ENCODE peak calls at places on chromosomes 13 and 19, in seven cellular contexts. T is PC-3, A is psoas muscle, F is adrenal gland, X is transverse colon, B is uterus, U is stomach. P is an unnamed sample.

GRCh38 chr19:47499863-47500830 is 14.7 kb downstream of the NAPA start:
- DNase-seq in T (no peak), A (peak; percentile 68), F (no peak), X (no peak), B (no peak), U (peak; percentile 69), P (peak; percentile 63)

GRCh38 chr13:97257800-97258799 is 36.0 kb downstream of the MBNL2 start:
- DNase-seq in T (peak; percentile 82), A (peak; percentile 86), F (peak; percentile 95), X (no peak), B (peak; percentile 75), U (no peak), P (peak; percentile 48)

GRCh38 chr13:33494596-33495214 is 209.2 kb upstream of the STARD13 start:
- DNase-seq in T (peak; percentile 86), A (no peak), F (no peak), X (no peak), B (no peak), U (no peak), P (no peak)

GRCh38 chr19:6086081-6086858 is 24.0 kb downstream of the RFX2 start:
- DNase-seq in T (peak; percentile 76), A (no peak), F (no peak), X (no peak), B (no peak), U (no peak), P (no peak)

GRCh38 chr19:16899566-16900075 is 10.8 kb downstream of the F2RL3 start:
- DNase-seq in T (peak; percentile 60), A (peak; percentile 61), F (no peak), X (peak; percentile 58), B (no peak), U (peak; percentile 46), P (no peak)

GRCh38 chr19:54208784-54209057 is 8.1 kb downstream of the RPS9 start:
- DNase-seq in T (peak; percentile 39), A (no peak), F (no peak), X (no peak), B (no peak), U (no peak), P (no peak)

GRCh38 chr19:50719566-50719965 is at the start of gene SHANK1:
- DNase-seq in T (no peak), A (no peak), F (no peak), X (no peak), B (no peak), U (no peak), P (no peak)

GRCh38 chr19:16133818-16134217 is 9.7 kb upstream of the HSH2D start:
- DNase-seq in T (no peak), A (no peak), F (no peak), X (no peak), B (no peak), U (no peak), P (no peak)

GRCh38 chr13:112998506-112999280 is 29.7 kb downstream of the MCF2L start:
- DNase-seq in T (no peak), A (no peak), F (no peak), X (peak; percentile 40), B (no peak), U (no peak), P (no peak)

GRCh38 chr19:33215438-33216197 is 10.0 kb downstream of the SLC7A10 start:
- DNase-seq in T (no peak), A (peak; percentile 20), F (no peak), X (no peak), B (no peak), U (no peak), P (no peak)

GRCh38 chr13:110521946-110522345 is 39.6 kb downstream of the RAB20 start:
- DNase-seq in T (no peak), A (no peak), F (no peak), X (no peak), B (no peak), U (no peak), P (no peak)

GRCh38 chr19:54106716-54107115 is 4.1 kb downstream of the NDUFA3 start:
- DNase-seq in T (no peak), A (no peak), F (peak; percentile 49), X (no peak), B (no peak), U (no peak), P (no peak)

GRCh38 chr13:70622785-70623184 is 514.5 kb upstream of the KLHL1 start:
- DNase-seq in T (no peak), A (no peak), F (no peak), X (no peak), B (no peak), U (no peak), P (no peak)

GRCh38 chr19:9645466-9645865 is 24.4 kb upstream of the ZNF561 start:
- DNase-seq in T (peak; percentile 18), A (no peak), F (no peak), X (no peak), B (no peak), U (no peak), P (no peak)

GRCh38 chr13:80924596-80924995 is 583.7 kb upstream of the SPRY2 start:
- DNase-seq in T (no peak), A (no peak), F (no peak), X (no peak), B (no peak), U (no peak), P (no peak)

GRCh38 chr13:111090169-111090568 is 24.9 kb upstream of the ARHGEF7 start:
- DNase-seq in T (no peak), A (no peak), F (no peak), X (no peak), B (no peak), U (no peak), P (no peak)

GRCh38 chr13:76884167-76884566 is 2.0 kb downstream of the KCTD12 start:
- DNase-seq in T (no peak), A (peak; percentile 54), F (peak; percentile 77), X (peak; percentile 17), B (peak; percentile 38), U (peak; percentile 30), P (no peak)

GRCh38 chr19:18586311-18586710 is 2.3 kb upstream of the REX1BD start:
- DNase-seq in T (no peak), A (no peak), F (no peak), X (no peak), B (no peak), U (no peak), P (no peak)
- TF ChIP-seq CTCF in T (no peak), A (no peak), F (no peak), X (no peak), B (no peak), U (no peak), P (no peak)

GRCh38 chr19:57935731-57936130 is 529 bp upstream of the ZNF418 start:
- DNase-seq in T (no peak), A (no peak), F (no peak), X (no peak), B (no peak), U (no peak), P (no peak)
- H3K27ac ChIP-seq in T (no peak overlapping the region), A (no peak overlapping the region), F (no peak overlapping the region), X (no peak overlapping the region), B (no peak overlapping the region), U (no peak overlapping the region), P (no peak overlapping the region)

DNA sequence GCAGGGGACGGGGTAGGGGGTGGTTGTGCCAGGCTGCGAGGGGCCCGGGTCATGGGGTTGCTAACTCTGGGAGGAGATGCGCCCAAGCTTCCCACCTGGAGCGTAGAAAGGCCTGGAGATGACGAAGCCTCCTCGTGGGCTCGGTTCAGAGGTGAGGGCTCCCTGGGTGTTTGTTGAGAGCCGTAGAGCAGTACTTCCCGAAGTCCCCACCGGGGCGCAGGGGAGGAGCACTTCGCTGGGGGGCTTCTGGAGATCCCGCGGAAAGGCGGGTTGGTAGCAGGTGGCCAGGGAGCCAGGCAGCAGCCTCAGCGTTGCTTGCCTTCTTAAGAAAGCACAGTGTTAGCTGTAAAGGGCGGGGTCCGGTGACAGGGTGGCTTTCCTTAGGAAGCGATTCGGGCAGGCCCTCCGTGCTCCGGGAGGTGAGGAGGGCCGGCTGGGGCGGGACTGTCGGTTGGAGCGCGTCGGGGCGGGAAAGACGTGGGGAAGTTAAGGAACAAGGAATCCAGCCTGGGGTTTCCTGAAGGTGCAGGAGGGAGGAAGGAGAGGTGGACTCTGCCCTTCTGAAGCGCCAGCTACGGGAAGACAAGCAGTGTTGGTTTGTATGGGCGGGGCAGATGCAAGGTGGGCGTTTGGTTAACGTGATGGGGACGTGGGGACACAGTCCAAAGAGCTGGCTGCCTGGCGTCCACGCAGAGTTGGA is 3.3 kb downstream of the VSTM2B start:
- DNase-seq in T (no peak), A (peak; percentile 34), F (no peak), X (no peak), B (no peak), U (no peak), P (no peak)
- H3K4me1 ChIP-seq in T (no peaks in the 10 kb centered on the region), A (peaks cover 12% of the 10 kb centered on the region), F (no peaks in the 10 kb centered on the region), X (peaks cover 27% of the 10 kb centered on the region), B (no peaks in the 10 kb centered on the region), U (peaks cover 60% of the 10 kb centered on the region), P (no peaks in the 10 kb centered on the region)

GRCh38 chr13:41782086-41782485 is 178.8 kb downstream of the VWA8 start:
- DNase-seq in T (no peak), A (no peak), F (no peak), X (no peak), B (no peak), U (no peak), P (no peak)
- TF ChIP-seq CTCF in T (no peak), A (no peak), F (no peak), X (no peak), B (no peak), U (no peak), P (no peak)